ENCODE peak calls at places on chromosomes 3 and 15, in nine cellular contexts. Z is neural crest cell; Y is mesenteric fat pad; I is activated CD4-positive, alpha-beta T cell treated with anti-CD3 and anti-CD28 coated beads, Interleukin-2, amount 10 ng/mL, durations not matched to agents 7 days and 5 days; R is body of pancreas; J is A172; B is RWPE1; P is psoas muscle; A is EL. X is an unnamed sample.

GRCh38 chr15:74901612-74902063 is 5.0 kb downstream of the FAM219B start:
- DNase-seq in Z (peak), Y (no peak), I (peak), R (peak), J (peak), B (peak), P (peak), A (peak), X (peak)

GRCh38 chr3:149342413-149343340 is 9.2 kb upstream of the TM4SF18 start:
- DNase-seq in Z (no peak), Y (no peak), I (no peak), R (no peak), J (peak), B (no peak), P (no peak), A (peak), X (peak)

GRCh38 chr15:60949034-60949977 is 279.8 kb downstream of the RORA start:
- DNase-seq in Z (no peak), Y (no peak), I (no peak), R (no peak), J (no peak), B (no peak), P (no peak), A (peak), X (no peak)

GRCh38 chr3:48897401-48898376 is 993 bp downstream of the SLC25A20 start:
- DNase-seq in Z (no peak), Y (no peak), I (peak), R (peak), J (no peak), B (no peak), P (no peak), A (peak), X (no peak)

GRCh38 chr3:105827959-105828358 is 40.9 kb downstream of the CBLB start:
- DNase-seq in Z (no peak), Y (no peak), I (no peak), R (peak), J (peak), B (peak), P (no peak), A (peak), X (peak)

GRCh38 chr3:185585523-185585861 is 603 bp upstream of the SENP2 start:
- DNase-seq in Z (no peak), Y (no peak), I (no peak), R (no peak), J (no peak), B (no peak), P (no peak), A (no peak), X (no peak)

GRCh38 chr3:58526124-58526957 is 10.6 kb downstream of the ACOX2 start:
- DNase-seq in Z (no peak), Y (no peak), I (no peak), R (peak), J (peak), B (peak), P (no peak), A (peak), X (peak)

GRCh38 chr3:9224490-9224889 is 25.0 kb downstream of the SRGAP3 start:
- DNase-seq in Z (no peak), Y (no peak), I (peak), R (no peak), J (peak), B (no peak), P (no peak), A (peak), X (no peak)

GRCh38 chr3:79491029-79491634 is 276.7 kb downstream of the ROBO1 start:
- DNase-seq in Z (no peak), Y (no peak), I (no peak), R (no peak), J (no peak), B (no peak), P (no peak), A (no peak), X (no peak)

GRCh38 chr3:98732239-98733054 is 30.7 kb upstream of the ST3GAL6 start:
- DNase-seq in Z (peak), Y (peak), I (peak), R (peak), J (peak), B (peak), P (peak), A (peak), X (no peak)

GRCh38 chr15:92510163-92510882 is 116.6 kb downstream of the ST8SIA2 start:
- DNase-seq in Z (no peak), Y (no peak), I (no peak), R (no peak), J (peak), B (peak), P (no peak), A (no peak), X (no peak)

X was measured in RCC 7860.